ENCODE peak calls at places on chromosomes 7 and 10, in ten cellular contexts. One of them, this sample, is unnamed.

GRCh38 chr10:127790165-127790564 is 53.2 kb downstream of the FOXI2 start:
- DNase-seq in posterior cingulate gyrus: no peak
- DNase-seq in KBM-7: peak; percentile 15
- DNase-seq in NCI-H2171 treated with DMSO at 0.1 percent for 48 hours: no peak
- DNase-seq in cardiac fibroblast: no peak
- DNase-seq in IMR-90: no peak
- DNase-seq in H7: no peak
- DNase-seq in ACHN: no peak
- DNase-seq in CD4-positive, alpha-beta memory T cell: no peak
- DNase-seq in HEK293T: no peak
- DNase-seq in this sample: no peak

GRCh38 chr7:68470836-68471235 is 1127.4 kb upstream of the AUTS2 start:
- DNase-seq in IMR-90: no peak
- DNase-seq in CD4-positive, alpha-beta memory T cell: no peak
- DNase-seq in HEK293T: no peak
- DNase-seq in H7: no peak
- DNase-seq in ACHN: no peak
- DNase-seq in KBM-7: no peak
- DNase-seq in NCI-H2171 treated with DMSO at 0.1 percent for 48 hours: peak; percentile 60
- DNase-seq in cardiac fibroblast: no peak
- DNase-seq in posterior cingulate gyrus: no peak
- DNase-seq in this sample: no peak

GRCh38 chr10:78944658-78945333 is 124.0 kb upstream of the ZMIZ1 start:
- DNase-seq in KBM-7: no peak
- DNase-seq in CD4-positive, alpha-beta memory T cell: no peak
- DNase-seq in cardiac fibroblast: peak; percentile 94
- DNase-seq in HEK293T: no peak
- DNase-seq in NCI-H2171 treated with DMSO at 0.1 percent for 48 hours: no peak
- DNase-seq in IMR-90: peak; percentile 98
- DNase-seq in posterior cingulate gyrus: peak; percentile 83
- DNase-seq in ACHN: no peak
- DNase-seq in H7: no peak
- DNase-seq in this sample: no peak

GRCh38 chr10:132196178-132197113 is 9.7 kb downstream of the DPYSL4 start:
- DNase-seq in HEK293T: no peak
- DNase-seq in posterior cingulate gyrus: no peak
- DNase-seq in cardiac fibroblast: no peak
- DNase-seq in CD4-positive, alpha-beta memory T cell: no peak
- DNase-seq in IMR-90: no peak
- DNase-seq in ACHN: no peak
- DNase-seq in NCI-H2171 treated with DMSO at 0.1 percent for 48 hours: no peak
- DNase-seq in KBM-7: no peak
- DNase-seq in H7: peak; percentile 60
- DNase-seq in this sample: no peak

GRCh38 chr7:113113912-113114311 is 4.4 kb downstream of the SMIM30 start:
- DNase-seq in H7: no peak
- DNase-seq in HEK293T: peak; percentile 14
- DNase-seq in CD4-positive, alpha-beta memory T cell: no peak
- DNase-seq in posterior cingulate gyrus: no peak
- DNase-seq in KBM-7: peak; percentile 47
- DNase-seq in cardiac fibroblast: peak; percentile 14
- DNase-seq in IMR-90: no peak
- DNase-seq in NCI-H2171 treated with DMSO at 0.1 percent for 48 hours: no peak
- DNase-seq in ACHN: peak; percentile 43
- DNase-seq in this sample: no peak

GRCh38 chr10:8043569-8044306 is 10.8 kb upstream of the GATA3 start:
- DNase-seq in posterior cingulate gyrus: peak; percentile 40
- DNase-seq in cardiac fibroblast: no peak
- DNase-seq in CD4-positive, alpha-beta memory T cell: no peak
- DNase-seq in HEK293T: no peak
- DNase-seq in NCI-H2171 treated with DMSO at 0.1 percent for 48 hours: no peak
- DNase-seq in ACHN: no peak
- DNase-seq in H7: peak; percentile 91
- DNase-seq in KBM-7: no peak
- DNase-seq in IMR-90: no peak
- DNase-seq in this sample: no peak

GRCh38 chr10:97182327-97182990 is 3.3 kb downstream of the SLIT1 start:
- DNase-seq in posterior cingulate gyrus: no peak
- DNase-seq in CD4-positive, alpha-beta memory T cell: no peak
- DNase-seq in IMR-90: no peak
- DNase-seq in HEK293T: no peak
- DNase-seq in cardiac fibroblast: no peak
- DNase-seq in KBM-7: no peak
- DNase-seq in ACHN: no peak
- DNase-seq in H7: no peak
- DNase-seq in NCI-H2171 treated with DMSO at 0.1 percent for 48 hours: no peak
- DNase-seq in this sample: no peak

GRCh38 chr10:91206837-91207474 is 13.5 kb upstream of the PCGF5 start:
- DNase-seq in HEK293T: no peak
- DNase-seq in KBM-7: no peak
- DNase-seq in IMR-90: no peak
- DNase-seq in cardiac fibroblast: no peak
- DNase-seq in ACHN: no peak
- DNase-seq in NCI-H2171 treated with DMSO at 0.1 percent for 48 hours: no peak
- DNase-seq in CD4-positive, alpha-beta memory T cell: no peak
- DNase-seq in H7: no peak
- DNase-seq in posterior cingulate gyrus: no peak
- DNase-seq in this sample: no peak

GRCh38 chr10:109773818-109774440 is 149.4 kb downstream of the XPNPEP1 start:
- DNase-seq in NCI-H2171 treated with DMSO at 0.1 percent for 48 hours: peak; percentile 33
- DNase-seq in H7: peak; percentile 20
- DNase-seq in CD4-positive, alpha-beta memory T cell: no peak
- DNase-seq in ACHN: peak; percentile 50
- DNase-seq in IMR-90: peak; percentile 43
- DNase-seq in KBM-7: peak; percentile 43
- DNase-seq in HEK293T: peak; percentile 32
- DNase-seq in cardiac fibroblast: peak; percentile 66
- DNase-seq in posterior cingulate gyrus: no peak
- DNase-seq in this sample: peak; percentile 30

GRCh38 chr10:75110006-75110632 is 1.3 kb upstream of the SAMD8 start:
- DNase-seq in KBM-7: no peak
- DNase-seq in HEK293T: no peak
- DNase-seq in cardiac fibroblast: no peak
- DNase-seq in NCI-H2171 treated with DMSO at 0.1 percent for 48 hours: no peak
- DNase-seq in posterior cingulate gyrus: no peak
- DNase-seq in CD4-positive, alpha-beta memory T cell: no peak
- DNase-seq in IMR-90: no peak
- DNase-seq in H7: peak; percentile 17
- DNase-seq in ACHN: no peak
- DNase-seq in this sample: no peak

GRCh38 chr7:28037220-28038010 is 143.2 kb downstream of the JAZF1 start:
- DNase-seq in posterior cingulate gyrus: no peak
- DNase-seq in ACHN: peak; percentile 100
- DNase-seq in NCI-H2171 treated with DMSO at 0.1 percent for 48 hours: no peak
- DNase-seq in H7: no peak
- DNase-seq in KBM-7: peak; percentile 21
- DNase-seq in IMR-90: peak; percentile 98
- DNase-seq in cardiac fibroblast: peak; percentile 97
- DNase-seq in HEK293T: peak; percentile 12
- DNase-seq in CD4-positive, alpha-beta memory T cell: no peak
- DNase-seq in this sample: peak; percentile 41

GRCh38 chr7:137687556-137688280 is 159.1 kb downstream of the DGKI start:
- DNase-seq in H7: no peak
- DNase-seq in CD4-positive, alpha-beta memory T cell: no peak
- DNase-seq in HEK293T: no peak
- DNase-seq in posterior cingulate gyrus: no peak
- DNase-seq in ACHN: no peak
- DNase-seq in IMR-90: peak; percentile 71
- DNase-seq in NCI-H2171 treated with DMSO at 0.1 percent for 48 hours: no peak
- DNase-seq in cardiac fibroblast: peak; percentile 94
- DNase-seq in KBM-7: no peak
- DNase-seq in this sample: no peak

GRCh38 chr10:1121311-1121970 is 65.3 kb downstream of the WDR37 start:
- DNase-seq in HEK293T: no peak
- DNase-seq in IMR-90: no peak
- DNase-seq in CD4-positive, alpha-beta memory T cell: no peak
- DNase-seq in NCI-H2171 treated with DMSO at 0.1 percent for 48 hours: no peak
- DNase-seq in ACHN: no peak
- DNase-seq in cardiac fibroblast: no peak
- DNase-seq in KBM-7: no peak
- DNase-seq in H7: peak; percentile 37
- DNase-seq in posterior cingulate gyrus: no peak
- DNase-seq in this sample: no peak

GRCh38 chr7:135197906-135198655 is 13.2 kb downstream of the WDR91 start:
- DNase-seq in cardiac fibroblast: peak; percentile 45
- DNase-seq in CD4-positive, alpha-beta memory T cell: no peak
- DNase-seq in H7: no peak
- DNase-seq in HEK293T: no peak
- DNase-seq in KBM-7: no peak
- DNase-seq in IMR-90: peak; percentile 49
- DNase-seq in NCI-H2171 treated with DMSO at 0.1 percent for 48 hours: no peak
- DNase-seq in posterior cingulate gyrus: no peak
- DNase-seq in ACHN: no peak
- DNase-seq in this sample: no peak